ENCODE peak calls at places on chromosomes 3 and 15, in five cellular contexts. One of them, this sample, is unnamed.

GRCh38 chr3:56724580-56725142 is 41.6 kb upstream of the TASOR start:
- DNase-seq in H1: no peak
- DNase-seq in IMR-90: no peak
- DNase-seq in uterus: no peak
- DNase-seq in CD4-positive, CD25-positive, alpha-beta regulatory T cell: no peak
- DNase-seq in this sample: no peak

GRCh38 chr3:126542340-126543241 is 16.1 kb downstream of the C3orf22 start:
- DNase-seq in uterus: peak
- DNase-seq in H1: no peak
- DNase-seq in IMR-90: no peak
- DNase-seq in CD4-positive, CD25-positive, alpha-beta regulatory T cell: no peak
- DNase-seq in this sample: no peak

GRCh38 chr15:57994468-57995154 is 70.9 kb downstream of the ALDH1A2 start:
- DNase-seq in CD4-positive, CD25-positive, alpha-beta regulatory T cell: no peak
- DNase-seq in IMR-90: no peak
- DNase-seq in H1: no peak
- DNase-seq in uterus: no peak
- DNase-seq in this sample: no peak

GRCh38 chr15:90987561-90988141 is 6.7 kb downstream of the PRC1 start:
- DNase-seq in H1: no peak
- DNase-seq in uterus: no peak
- DNase-seq in CD4-positive, CD25-positive, alpha-beta regulatory T cell: no peak
- DNase-seq in IMR-90: no peak
- DNase-seq in this sample: no peak

GRCh38 chr3:130712718-130713423 is 33.8 kb downstream of the PIK3R4 start:
- DNase-seq in CD4-positive, CD25-positive, alpha-beta regulatory T cell: no peak
- DNase-seq in uterus: no peak
- DNase-seq in H1: no peak
- DNase-seq in IMR-90: peak
- DNase-seq in this sample: no peak

GRCh38 chr15:70845616-70846360 is 8.2 kb downstream of the LARP6 start:
- DNase-seq in uterus: no peak
- DNase-seq in CD4-positive, CD25-positive, alpha-beta regulatory T cell: no peak
- DNase-seq in IMR-90: no peak
- DNase-seq in H1: no peak
- DNase-seq in this sample: no peak

GRCh38 chr3:128266453-128266852 is 113.2 kb downstream of the EEFSEC start:
- DNase-seq in uterus: no peak
- DNase-seq in H1: no peak
- DNase-seq in CD4-positive, CD25-positive, alpha-beta regulatory T cell: no peak
- DNase-seq in IMR-90: no peak
- DNase-seq in this sample: no peak

GRCh38 chr15:56532766-56533455 is 68.0 kb upstream of the MNS1 start:
- DNase-seq in CD4-positive, CD25-positive, alpha-beta regulatory T cell: no peak
- DNase-seq in IMR-90: no peak
- DNase-seq in uterus: no peak
- DNase-seq in H1: no peak
- DNase-seq in this sample: peak

GRCh38 chr15:31216210-31216911 is 110.3 kb upstream of the KLF13 start:
- DNase-seq in IMR-90: no peak
- DNase-seq in H1: peak
- DNase-seq in uterus: peak
- DNase-seq in CD4-positive, CD25-positive, alpha-beta regulatory T cell: peak
- DNase-seq in this sample: peak

GRCh38 chr3:47377186-47377585 is 3.6 kb upstream of the PTPN23 start:
- DNase-seq in CD4-positive, CD25-positive, alpha-beta regulatory T cell: no peak
- DNase-seq in H1: no peak
- DNase-seq in IMR-90: no peak
- DNase-seq in uterus: no peak
- DNase-seq in this sample: no peak

GRCh38 chr15:70329179-70329578 is 231.5 kb upstream of the TLE3 start:
- DNase-seq in IMR-90: no peak
- DNase-seq in CD4-positive, CD25-positive, alpha-beta regulatory T cell: no peak
- DNase-seq in H1: no peak
- DNase-seq in uterus: no peak
- DNase-seq in this sample: no peak

GRCh38 chr3:78154521-78155186 is 1114.8 kb downstream of the ROBO2 start:
- DNase-seq in CD4-positive, CD25-positive, alpha-beta regulatory T cell: no peak
- DNase-seq in H1: no peak
- DNase-seq in uterus: no peak
- DNase-seq in IMR-90: no peak
- DNase-seq in this sample: no peak

GRCh38 chr3:74489393-74489792 is 125.1 kb downstream of the CNTN3 start:
- DNase-seq in H1: no peak
- DNase-seq in IMR-90: peak
- DNase-seq in CD4-positive, CD25-positive, alpha-beta regulatory T cell: no peak
- DNase-seq in uterus: no peak
- DNase-seq in this sample: no peak

GRCh38 chr3:185732782-185733181 is 92.1 kb downstream of the IGF2BP2 start:
- DNase-seq in IMR-90: peak
- DNase-seq in H1: no peak
- DNase-seq in CD4-positive, CD25-positive, alpha-beta regulatory T cell: no peak
- DNase-seq in uterus: no peak
- DNase-seq in this sample: no peak

GRCh38 chr3:114363554-114364202 is 69.8 kb downstream of the TIGIT start:
- DNase-seq in IMR-90: peak
- DNase-seq in H1: no peak
- DNase-seq in uterus: no peak
- DNase-seq in CD4-positive, CD25-positive, alpha-beta regulatory T cell: no peak
- DNase-seq in this sample: no peak

GRCh38 chr3:195385526-195385925 is 57.3 kb downstream of the ACAP2 start:
- DNase-seq in IMR-90: peak
- DNase-seq in CD4-positive, CD25-positive, alpha-beta regulatory T cell: no peak
- DNase-seq in uterus: no peak
- DNase-seq in H1: no peak
- DNase-seq in this sample: no peak

GRCh38 chr15:23629234-23629805 is 18.3 kb downstream of the MAGEL2 start:
- DNase-seq in uterus: no peak
- DNase-seq in H1: no peak
- DNase-seq in CD4-positive, CD25-positive, alpha-beta regulatory T cell: no peak
- DNase-seq in IMR-90: no peak
- DNase-seq in this sample: peak

GRCh38 chr3:19202754-19203153 is 54.4 kb downstream of the KCNH8 start:
- DNase-seq in IMR-90: no peak
- DNase-seq in uterus: no peak
- DNase-seq in CD4-positive, CD25-positive, alpha-beta regulatory T cell: no peak
- DNase-seq in H1: no peak
- DNase-seq in this sample: no peak

GRCh38 chr3:75272708-75273107 is 391.4 kb upstream of the FRG2C start:
- DNase-seq in H1: no peak
- DNase-seq in uterus: no peak
- DNase-seq in IMR-90: peak
- DNase-seq in CD4-positive, CD25-positive, alpha-beta regulatory T cell: no peak
- DNase-seq in this sample: no peak

GRCh38 chr3:119388577-119388976 is 74.8 kb downstream of the TMEM39A start:
- DNase-seq in uterus: no peak
- DNase-seq in IMR-90: no peak
- DNase-seq in H1: no peak
- DNase-seq in CD4-positive, CD25-positive, alpha-beta regulatory T cell: no peak
- DNase-seq in this sample: no peak

GRCh38 chr3:105606052-105606451 is 239.3 kb downstream of the ALCAM start:
- DNase-seq in IMR-90: peak
- DNase-seq in uterus: no peak
- DNase-seq in H1: no peak
- DNase-seq in CD4-positive, CD25-positive, alpha-beta regulatory T cell: no peak
- DNase-seq in this sample: no peak

GRCh38 chr3:117303446-117303845 is 593.9 kb downstream of the TUSC7 start:
- DNase-seq in H1: no peak
- DNase-seq in uterus: no peak
- DNase-seq in CD4-positive, CD25-positive, alpha-beta regulatory T cell: no peak
- DNase-seq in IMR-90: peak
- DNase-seq in this sample: no peak

GRCh38 chr3:9069971-9070370 is 106.7 kb upstream of the RAD18 start:
- DNase-seq in uterus: no peak
- DNase-seq in CD4-positive, CD25-positive, alpha-beta regulatory T cell: no peak
- DNase-seq in H1: no peak
- DNase-seq in IMR-90: no peak
- DNase-seq in this sample: no peak

GRCh38 chr15:94400521-94401290 is 169.3 kb downstream of the MCTP2 start:
- DNase-seq in uterus: no peak
- DNase-seq in H1: no peak
- DNase-seq in IMR-90: no peak
- DNase-seq in CD4-positive, CD25-positive, alpha-beta regulatory T cell: no peak
- DNase-seq in this sample: no peak

GRCh38 chr3:26437678-26438077 is 184.9 kb upstream of the LRRC3B start:
- DNase-seq in uterus: no peak
- DNase-seq in IMR-90: no peak
- DNase-seq in H1: no peak
- DNase-seq in CD4-positive, CD25-positive, alpha-beta regulatory T cell: no peak
- DNase-seq in this sample: no peak

GRCh38 chr15:70796516-70797310 is 33.4 kb upstream of the UACA start:
- DNase-seq in IMR-90: no peak
- DNase-seq in H1: no peak
- DNase-seq in CD4-positive, CD25-positive, alpha-beta regulatory T cell: no peak
- DNase-seq in uterus: no peak
- DNase-seq in this sample: no peak

GRCh38 chr15:75815811-75816719 is 27.2 kb upstream of the UBE2Q2 start:
- DNase-seq in uterus: no peak
- DNase-seq in H1: no peak
- DNase-seq in CD4-positive, CD25-positive, alpha-beta regulatory T cell: no peak
- DNase-seq in IMR-90: no peak
- DNase-seq in this sample: no peak

GRCh38 chr15:75814794-75815193 is 28.5 kb upstream of the UBE2Q2 start:
- DNase-seq in IMR-90: no peak
- DNase-seq in uterus: no peak
- DNase-seq in CD4-positive, CD25-positive, alpha-beta regulatory T cell: no peak
- DNase-seq in H1: no peak
- DNase-seq in this sample: no peak

GRCh38 chr15:75820206-75820605 is 23.0 kb upstream of the UBE2Q2 start:
- DNase-seq in IMR-90: no peak
- DNase-seq in H1: no peak
- DNase-seq in CD4-positive, CD25-positive, alpha-beta regulatory T cell: no peak
- DNase-seq in uterus: no peak
- DNase-seq in this sample: no peak

GRCh38 chr15:75821946-75822345 is 21.3 kb upstream of the UBE2Q2 start:
- DNase-seq in CD4-positive, CD25-positive, alpha-beta regulatory T cell: no peak
- DNase-seq in IMR-90: no peak
- DNase-seq in H1: no peak
- DNase-seq in uterus: no peak
- DNase-seq in this sample: no peak

DNA sequence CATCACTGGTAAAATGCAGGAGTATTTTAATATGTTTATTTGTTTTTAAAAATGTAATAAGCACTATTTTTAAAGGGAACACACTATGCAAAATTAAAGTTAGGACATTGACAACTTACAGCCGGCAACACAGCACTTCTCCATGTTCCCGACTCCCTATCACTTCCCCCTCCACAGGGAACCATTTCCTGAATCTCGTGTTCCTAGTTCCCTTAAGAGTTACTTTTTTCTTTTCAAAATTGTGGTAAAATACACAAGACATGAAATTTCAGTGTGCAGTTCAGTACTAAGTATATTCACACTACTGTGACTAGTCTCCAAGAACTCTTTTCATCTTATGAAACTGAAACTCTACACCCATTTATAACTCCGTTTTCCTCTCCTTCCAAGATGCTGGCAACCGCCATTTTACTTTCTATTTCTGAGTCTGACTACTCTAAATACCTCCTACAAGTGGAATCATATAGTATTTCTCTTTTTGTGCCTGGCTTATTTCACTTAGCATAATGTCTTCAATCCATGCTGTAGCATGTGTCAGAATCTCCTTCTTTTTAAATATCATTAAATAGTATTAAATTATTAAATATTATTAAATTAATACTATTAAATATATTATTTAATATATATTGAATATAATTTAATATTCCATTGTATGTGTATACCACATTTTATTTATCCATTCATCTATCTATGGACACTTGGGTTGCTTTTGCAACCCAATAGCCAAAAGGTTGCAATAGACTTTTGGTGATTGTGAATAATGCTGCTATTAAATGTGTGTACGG is 25.9 kb upstream of the UBE2Q2 start:
- DNase-seq in uterus: no peak
- DNase-seq in H1: no peak
- DNase-seq in IMR-90: no peak
- DNase-seq in CD4-positive, CD25-positive, alpha-beta regulatory T cell: no peak
- DNase-seq in this sample: no peak
- H3K4me3 ChIP-seq in uterus: no peak
- H3K4me3 ChIP-seq in H1: no peak
- H3K4me3 ChIP-seq in IMR-90: peak
- H3K4me3 ChIP-seq in CD4-positive, CD25-positive, alpha-beta regulatory T cell: no peak
- H3K4me3 ChIP-seq in this sample: no peak

DNA sequence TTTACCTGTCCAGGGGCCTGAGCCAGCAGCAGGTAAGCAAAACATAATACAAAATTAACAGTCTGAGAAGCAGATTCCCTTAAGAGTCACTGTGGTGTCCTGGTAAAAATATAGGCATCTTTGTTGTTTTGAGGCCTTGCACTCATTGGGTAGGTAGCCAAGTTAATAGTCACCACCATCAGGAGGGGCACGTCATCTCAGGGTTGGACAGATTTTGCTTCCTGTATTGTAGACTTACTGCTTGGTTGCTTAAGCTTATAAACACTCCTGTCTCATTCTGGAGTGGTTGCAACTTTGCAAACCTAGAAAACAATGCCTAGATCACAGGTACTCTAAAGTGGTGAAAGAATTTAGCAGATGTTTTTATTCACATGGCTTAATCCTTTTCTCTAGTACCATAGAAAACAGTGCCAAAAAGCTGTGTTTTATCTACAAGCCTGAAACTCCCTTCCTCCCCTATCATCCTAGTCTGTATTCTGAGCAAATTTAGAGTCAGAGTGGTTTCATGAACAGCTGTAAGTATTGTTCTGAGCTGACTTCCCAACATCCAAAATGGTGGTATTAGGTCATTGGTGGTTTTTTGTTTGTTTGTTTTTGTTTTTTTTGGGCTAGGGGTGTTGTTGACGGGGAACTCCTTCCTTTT is 201.8 kb downstream of the AKAP13 start:
- DNase-seq in H1: no peak
- DNase-seq in uterus: peak
- DNase-seq in IMR-90: peak
- DNase-seq in CD4-positive, CD25-positive, alpha-beta regulatory T cell: peak
- DNase-seq in this sample: no peak
- H3K4me3 ChIP-seq in H1: no peak
- H3K4me3 ChIP-seq in uterus: peak
- H3K4me3 ChIP-seq in IMR-90: no peak
- H3K4me3 ChIP-seq in CD4-positive, CD25-positive, alpha-beta regulatory T cell: peak
- H3K4me3 ChIP-seq in this sample: peak

DNA sequence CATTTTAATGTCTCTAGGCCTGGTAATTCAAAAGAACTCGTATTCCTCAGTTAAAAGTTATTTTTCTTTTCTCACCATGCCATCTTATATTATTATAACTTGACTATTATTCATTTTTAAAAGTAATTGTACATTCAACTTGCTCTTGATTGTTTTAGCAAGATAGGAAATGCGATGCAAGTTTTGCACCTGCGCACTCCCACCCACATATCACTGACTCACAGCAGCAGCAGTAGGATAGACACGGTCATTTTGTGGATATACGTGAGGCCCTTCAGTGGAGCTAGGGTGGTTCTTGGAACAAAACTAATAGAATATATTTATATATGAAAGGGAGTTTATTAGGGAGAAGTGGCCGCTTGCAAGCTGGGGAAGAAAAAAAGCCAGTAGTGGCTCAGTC is 95.5 kb upstream of the UBE3A start:
- DNase-seq in uterus: no peak
- DNase-seq in CD4-positive, CD25-positive, alpha-beta regulatory T cell: no peak
- DNase-seq in IMR-90: no peak
- DNase-seq in H1: no peak
- DNase-seq in this sample: no peak
- H3K4me3 ChIP-seq in uterus: no peak
- H3K4me3 ChIP-seq in CD4-positive, CD25-positive, alpha-beta regulatory T cell: no peak
- H3K4me3 ChIP-seq in IMR-90: no peak
- H3K4me3 ChIP-seq in H1: no peak
- H3K4me3 ChIP-seq in this sample: no peak

GRCh38 chr3:58177747-58178527 is 32.8 kb downstream of the DNASE1L3 start:
- DNase-seq in IMR-90: peak
- DNase-seq in CD4-positive, CD25-positive, alpha-beta regulatory T cell: peak
- DNase-seq in uterus: peak
- DNase-seq in H1: peak
- DNase-seq in this sample: peak
- H3K4me3 ChIP-seq in IMR-90: peak
- H3K4me3 ChIP-seq in CD4-positive, CD25-positive, alpha-beta regulatory T cell: no peak
- H3K4me3 ChIP-seq in uterus: peak
- H3K4me3 ChIP-seq in H1: peak
- H3K4me3 ChIP-seq in this sample: no peak

This sample was measured in Jurkat, Clone E6-1.